ENCODE peak calls at places on chromosome 10, in six cellular contexts. K is endothelial cell of umbilical vein, I is GM12878, E is A549, F is K562, C is HepG2. D is an unnamed sample.

GRCh38 chr10:7340179-7340874 is 70.5 kb downstream of the SFMBT2 start:
- DNase-seq in F (no peak), K (no peak), E (no peak), I (no peak), C (no peak), D (peak)

GRCh38 chr10:36647540-36647939 is 477.9 kb upstream of the ANKRD30A start:
- DNase-seq in F (no peak), C (no peak), E (no peak), K (no peak), I (no peak), D (no peak)

GRCh38 chr10:100970914-100971811 is 1.9 kb downstream of the SEMA4G start:
- DNase-seq in C (peak), E (peak), I (no peak), K (no peak), F (no peak), D (no peak)

GRCh38 chr10:44879531-44879899 is 31.6 kb upstream of the TMEM72 start:
- DNase-seq in I (no peak), C (no peak), E (no peak), F (no peak), K (no peak), D (no peak)

GRCh38 chr10:14608381-14609001 is 166.2 kb downstream of the FAM107B start:
- DNase-seq in I (no peak), E (no peak), C (peak), K (no peak), F (no peak), D (peak)

GRCh38 chr10:99921948-99922347 is 87.8 kb downstream of the DNMBP start:
- DNase-seq in I (no peak), C (no peak), E (peak), F (no peak), K (peak), D (no peak)

GRCh38 chr10:38025283-38025682 is 14.8 kb downstream of the ZNF33A start:
- DNase-seq in F (no peak), E (no peak), K (no peak), C (no peak), I (no peak), D (peak)

GRCh38 chr10:5999440-6000165 is 22.3 kb upstream of the IL15RA start:
- DNase-seq in C (no peak), F (no peak), I (no peak), E (no peak), K (no peak), D (no peak)

GRCh38 chr10:104325436-104326430 is 12.5 kb downstream of the ITPRIP start:
- DNase-seq in C (no peak), I (no peak), F (no peak), E (no peak), K (peak), D (peak)

GRCh38 chr10:43231523-43232078 is 35.3 kb downstream of the RASGEF1A start:
- DNase-seq in I (no peak), F (no peak), E (no peak), K (no peak), C (no peak), D (no peak)

GRCh38 chr10:93080350-93081046 is 6.8 kb downstream of the CYP26A1 start:
- DNase-seq in E (peak), F (peak), I (no peak), K (no peak), C (peak), D (peak)

DNA sequence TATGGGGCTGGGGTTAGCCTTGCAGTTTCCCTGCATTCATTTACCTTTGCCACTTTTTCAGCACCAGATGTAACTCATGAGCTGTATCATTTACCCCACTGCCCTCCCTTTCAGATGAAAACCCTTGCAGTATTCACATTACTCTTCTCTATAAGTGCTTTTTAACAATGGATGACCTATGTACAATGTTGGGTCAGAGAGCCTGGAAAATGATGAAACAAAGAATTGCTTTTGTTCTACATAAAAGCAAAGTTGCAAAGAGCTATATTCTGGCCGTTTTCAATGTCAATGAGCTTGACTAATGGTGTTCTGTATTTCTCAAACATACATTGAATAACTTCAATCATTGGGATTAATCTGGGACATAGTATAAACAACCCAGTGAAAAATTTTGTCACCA is 189.6 kb downstream of the TMEM26 start:
- DNase-seq in E (no peak), F (no peak), K (no peak), C (no peak), I (no peak), D (no peak)
- TF ChIP-seq MYC in E (no peak), F (no peak), K (no peak), C (no peak), I (no peak), D (no peak)

GRCh38 chr10:24466616-24466949 is 257.1 kb downstream of the ARHGAP21 start:
- DNase-seq in K (no peak), I (no peak), C (no peak), F (no peak), E (no peak), D (no peak)
- TF ChIP-seq POLR2A in K (no peak), I (no peak), C (no peak), F (no peak), E (no peak), D (no peak)

GRCh38 chr10:71431216-71431944 is 34.7 kb downstream of the CDH23 start:
- DNase-seq in F (no peak), E (no peak), C (no peak), I (no peak), K (no peak), D (no peak)

GRCh38 chr10:71429929-71430328 is 33.2 kb downstream of the CDH23 start:
- DNase-seq in I (no peak), F (peak), K (no peak), E (peak), C (no peak), D (no peak)

GRCh38 chr10:71433116-71433982 is 36.6 kb downstream of the CDH23 start:
- DNase-seq in F (no peak), I (no peak), C (no peak), K (no peak), E (no peak), D (no peak)

GRCh38 chr10:71433983-71434744 is 37.4 kb downstream of the CDH23 start:
- DNase-seq in K (no peak), E (no peak), F (no peak), I (no peak), C (no peak), D (no peak)

GRCh38 chr10:71431945-71432905 is 35.5 kb downstream of the CDH23 start:
- DNase-seq in E (peak), I (no peak), C (no peak), K (no peak), F (no peak), D (no peak)
- TF ChIP-seq MAX in E (no peak), I (no peak), C (no peak), K (no peak), F (no peak), D (no peak)

DNA sequence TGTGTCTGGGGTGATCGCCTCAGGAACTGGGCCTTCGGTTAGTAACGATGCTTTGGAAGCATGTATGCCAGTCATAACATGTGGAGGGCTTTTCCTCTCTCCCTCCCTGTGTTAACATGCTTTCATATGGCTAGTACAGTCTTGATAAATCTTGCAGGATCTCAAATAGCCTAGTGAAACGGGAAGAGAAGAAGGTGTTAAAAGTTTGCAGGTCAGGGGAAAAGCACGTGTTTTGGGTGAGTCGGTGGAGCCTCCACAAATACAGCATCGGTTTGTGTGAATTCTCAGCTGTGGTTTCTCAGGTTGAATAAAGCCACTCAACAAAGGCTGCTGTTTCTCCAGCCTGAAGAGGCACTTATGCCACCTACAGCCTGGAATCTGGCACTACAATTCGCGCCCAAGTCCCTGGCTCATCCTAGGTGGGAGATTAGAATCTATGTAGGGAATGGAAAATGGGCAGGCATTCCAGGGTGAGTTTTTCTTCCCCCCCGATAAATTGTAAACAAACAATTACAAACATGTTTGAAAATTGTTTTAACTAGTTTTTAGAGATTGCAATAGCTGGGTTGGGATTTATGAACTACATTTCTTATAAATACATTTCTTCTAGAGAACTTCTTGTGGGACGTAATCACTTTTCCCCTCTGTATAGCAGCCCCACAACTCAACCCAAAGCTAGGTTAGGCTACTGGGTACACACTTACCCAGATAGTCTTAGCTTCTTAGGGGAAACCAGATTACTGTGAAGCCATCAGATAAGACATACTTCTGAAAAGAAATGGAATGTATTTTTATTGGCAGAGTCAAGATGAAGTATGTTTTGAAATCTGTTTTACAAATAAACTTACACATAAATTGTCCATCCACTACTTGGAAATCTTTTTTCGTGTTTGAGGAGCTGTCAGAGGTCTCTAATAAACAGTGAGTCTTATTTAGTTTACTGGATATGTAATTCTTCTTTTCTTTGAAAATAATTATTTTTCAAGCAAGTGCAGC is 8.3 kb upstream of the GLRX3 start:
- DNase-seq in I (peak), F (peak), K (peak), C (peak), E (peak), D (peak)
- TF ChIP-seq MYC in I (no peak), F (no peak), K (no peak), C (no peak), E (no peak), D (no peak)

GRCh38 chr10:35390843-35391152 is 54.5 kb downstream of the CCNY start:
- DNase-seq in F (no peak), K (no peak), E (no peak), I (no peak), C (no peak), D (no peak)

GRCh38 chr10:35392482-35393230 is 56.3 kb downstream of the CCNY start:
- DNase-seq in K (no peak), C (no peak), F (no peak), I (no peak), E (no peak), D (no peak)

GRCh38 chr10:35390441-35390840 is 54.1 kb downstream of the CCNY start:
- DNase-seq in F (no peak), C (no peak), E (no peak), K (no peak), I (no peak), D (no peak)

GRCh38 chr10:35391153-35391953 is 55.0 kb downstream of the CCNY start:
- DNase-seq in I (no peak), C (peak), E (no peak), K (no peak), F (peak), D (no peak)

GRCh38 chr10:35391954-35392262 is 55.6 kb downstream of the CCNY start:
- DNase-seq in K (no peak), E (no peak), I (no peak), C (no peak), F (no peak), D (no peak)
- TF ChIP-seq POLR2A in K (no peak), E (no peak), I (no peak), C (no peak), F (no peak), D (no peak)

GRCh38 chr10:122648599-122649428 is 50.8 kb downstream of the C10orf120 start:
- DNase-seq in K (peak), F (peak), C (peak), E (peak), I (no peak), D (peak)
- TF ChIP-seq MAX in K (no peak), F (no peak), C (no peak), E (no peak), I (no peak), D (peak)

DNA sequence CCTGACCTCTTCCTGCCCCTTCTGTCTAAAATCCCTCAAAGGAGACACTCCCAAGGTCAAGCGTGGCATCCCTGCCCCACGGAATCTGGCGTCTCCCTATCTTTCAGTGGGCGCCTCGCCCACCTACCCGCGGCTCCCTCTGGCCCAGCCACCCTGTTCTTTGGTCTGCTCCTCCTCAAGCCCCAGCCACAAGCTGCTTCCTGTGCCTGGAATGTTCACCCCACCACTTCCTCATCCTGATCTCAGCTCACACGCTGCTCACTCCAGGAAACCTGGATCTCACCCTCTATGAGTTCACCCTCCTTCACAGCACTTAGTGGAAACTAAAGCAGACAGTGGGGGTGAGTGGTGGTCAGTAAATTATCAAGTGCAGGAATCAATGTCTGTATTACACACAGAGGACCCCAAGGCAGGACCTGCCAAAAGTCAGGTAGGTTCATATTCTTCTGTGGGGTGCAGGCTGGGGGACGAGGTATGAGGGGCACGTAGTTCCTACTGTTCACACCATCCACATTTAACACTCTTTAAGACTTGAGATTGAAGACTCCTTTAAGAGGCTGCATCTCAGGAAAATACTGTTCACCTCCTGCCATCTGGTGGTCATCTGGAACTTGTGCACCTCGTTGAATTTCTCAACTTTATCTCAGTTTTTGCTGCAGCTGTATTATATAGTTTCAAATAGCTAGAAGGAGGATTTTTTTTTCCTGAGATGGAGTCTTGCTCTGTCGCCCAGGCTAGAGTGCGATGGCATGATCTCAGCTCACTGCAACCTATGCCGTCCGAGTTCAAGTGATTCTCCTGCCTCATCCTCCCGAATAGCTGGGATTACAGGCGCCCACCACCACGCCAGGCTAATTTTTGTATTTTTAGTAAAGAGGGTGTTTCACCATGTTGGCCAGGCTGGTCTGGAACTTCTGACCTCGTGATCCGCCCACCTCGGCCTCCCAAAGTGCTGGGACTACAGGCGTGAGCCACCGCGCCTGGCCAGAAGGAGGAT is 166.6 kb downstream of the ARHGAP21 start:
- DNase-seq in C (peak), I (no peak), E (peak), K (peak), F (peak), D (peak)
- TF ChIP-seq MYC in C (no peak), I (no peak), E (no peak), K (no peak), F (no peak), D (no peak)